ENCODE peak calls at places on chromosome 20, in five cellular contexts. V is activated CD4-positive, alpha-beta T cell treated with anti-CD3 and anti-CD28 coated beads, Interleukin-2, amount 10 ng/mL, durations not matched to agents 24 days and 14 days; N is tibial artery; Z is lower lobe of right lung; M is A549. H is an unnamed sample.

GRCh38 chr20:46897471-46897870 is 2.8 kb downstream of the EYA2 start:
- DNase-seq in V (no peak), N (no peak), Z (no peak), M (no peak), H (no peak)

GRCh38 chr20:64036346-64037198 is 590 bp downstream of the C20orf204 start:
- DNase-seq in V (peak), N (no peak), Z (no peak), M (no peak), H (no peak)

GRCh38 chr20:1334761-1335160 is 5.8 kb upstream of the SDCBP2 start:
- DNase-seq in V (no peak), N (no peak), Z (no peak), M (peak), H (peak)

GRCh38 chr20:25012616-25013189 is 20.2 kb upstream of the APMAP start:
- DNase-seq in V (no peak), N (peak), Z (no peak), M (no peak), H (no peak)

GRCh38 chr20:62433655-62434054 is 6.3 kb upstream of the RBBP8NL start:
- DNase-seq in V (no peak), N (peak), Z (no peak), M (no peak), H (no peak)

GRCh38 chr20:15708984-15709598 is 864.2 kb downstream of the KIF16B start:
- DNase-seq in V (peak), N (peak), Z (peak), M (peak), H (peak)

GRCh38 chr20:15316556-15316955 is 979.1 kb upstream of the FLRT3 start:
- DNase-seq in V (no peak), N (no peak), Z (no peak), M (no peak), H (no peak)

GRCh38 chr20:36264426-36265246 is 28.4 kb downstream of the AAR2 start:
- DNase-seq in V (no peak), N (no peak), Z (no peak), M (no peak), H (no peak)

GRCh38 chr20:49843139-49843538 is 30.5 kb downstream of the SLC9A8 start:
- DNase-seq in V (no peak), N (no peak), Z (no peak), M (no peak), H (no peak)

GRCh38 chr20:51828762-51829161 is 26.4 kb upstream of the SALL4 start:
- DNase-seq in V (no peak), N (peak), Z (no peak), M (no peak), H (peak)

GRCh38 chr20:53839423-53840176 is 230.8 kb downstream of the BCAS1 start:
- DNase-seq in V (peak), N (no peak), Z (peak), M (no peak), H (no peak)

GRCh38 chr20:44104807-44105517 is 82.0 kb downstream of the JPH2 start:
- DNase-seq in V (no peak), N (no peak), Z (no peak), M (peak), H (no peak)